ENCODE peak calls at places on chromosomes 16 and 17, in six cellular contexts. X is endodermal cell, S is endothelial cell of umbilical vein, G is keratinocyte, K is HepG2, D is neural progenitor cell. H is an unnamed sample.

GRCh38 chr16:68289621-68290329 is 21.0 kb downstream of the SLC7A6OS start:
- DNase-seq in X (peak; percentile 55), S (peak; percentile 76), G (no peak), K (no peak), D (no peak), H (no peak)

GRCh38 chr16:17083628-17084027 is 387.1 kb downstream of the XYLT1 start:
- DNase-seq in X (peak; percentile 60), S (no peak), G (no peak), K (no peak), D (peak; percentile 87), H (no peak)

GRCh38 chr17:82424001-82424862 is 5.8 kb upstream of the OGFOD3 start:
- DNase-seq in X (peak; percentile 90), S (no peak), G (no peak), K (peak; percentile 72), D (peak; percentile 74), H (no peak)

GRCh38 chr16:8877894-8878522 is 4.1 kb upstream of the LITAFD start:
- DNase-seq in X (peak; percentile 46), S (no peak), G (no peak), K (no peak), D (no peak), H (no peak)

GRCh38 chr17:45320931-45321461 is 4.2 kb upstream of the MAP3K14 start:
- DNase-seq in X (no peak), S (peak; percentile 89), G (no peak), K (no peak), D (no peak), H (peak; percentile 63)

GRCh38 chr16:46961373-46962353 is 11.8 kb downstream of the DNAJA2 start:
- DNase-seq in X (no peak), S (no peak), G (no peak), K (no peak), D (no peak), H (no peak)

GRCh38 chr16:72561-73537 is at the start of gene RHBDF1:
- DNase-seq in X (peak; percentile 92), S (peak; percentile 46), G (no peak), K (no peak), D (peak; percentile 90), H (peak; percentile 87)

GRCh38 chr16:23124315-23124714 is 24.9 kb downstream of the USP31 start:
- DNase-seq in X (no peak), S (peak; percentile 85), G (no peak), K (no peak), D (no peak), H (no peak)

GRCh38 chr17:17822189-17822978 is 14.4 kb downstream of the SREBF1 start:
- DNase-seq in X (no peak), S (no peak), G (no peak), K (no peak), D (no peak), H (no peak)

GRCh38 chr16:27222499-27223225 is 19.3 kb downstream of the KDM8 start:
- DNase-seq in X (no peak), S (no peak), G (no peak), K (no peak), D (peak; percentile 35), H (no peak)

GRCh38 chr16:52914428-52914827 is 138.3 kb downstream of the CHD9NB start:
- DNase-seq in X (peak; percentile 59), S (no peak), G (no peak), K (no peak), D (no peak), H (no peak)

GRCh38 chr16:68752602-68753001 is 15.5 kb downstream of the CDH1 start:
- DNase-seq in X (no peak), S (no peak), G (no peak), K (peak; percentile 40), D (no peak), H (no peak)

DNA sequence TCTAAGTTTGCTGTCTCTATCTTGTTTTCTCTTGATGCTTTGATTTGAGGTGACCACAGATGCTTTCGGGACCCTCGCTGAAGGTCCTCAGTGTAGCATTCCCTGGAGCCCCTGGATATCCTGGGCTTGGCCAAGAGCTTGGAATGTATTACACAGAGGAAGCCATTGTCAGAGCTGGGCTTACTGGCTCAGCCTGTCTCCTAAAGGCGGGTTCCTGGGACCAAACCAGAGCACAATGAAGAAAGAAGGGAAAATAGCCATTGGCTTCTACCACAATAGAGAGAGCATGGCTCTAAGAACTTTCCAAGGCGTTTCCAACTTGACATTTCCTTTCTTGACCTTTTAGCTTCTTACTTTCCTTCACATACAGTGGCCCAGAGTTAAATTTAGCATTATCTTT is 229.3 kb downstream of the HS3ST3A1 start:
- DNase-seq in X (no peak), S (no peak), G (no peak), K (no peak), D (no peak), H (no peak)
- H3K27ac ChIP-seq in X (no peak overlapping the region), S (no peak overlapping the region), G (no peak overlapping the region), K (no peak overlapping the region), D (no peak overlapping the region), H (no peak overlapping the region)

GRCh38 chr17:50273654-50274040 is 619 bp upstream of the TMEM92 start:
- DNase-seq in X (peak; percentile 76), S (no peak), G (no peak), K (no peak), D (no peak), H (peak; percentile 41)

GRCh38 chr17:50275279-50275678 is 1.0 kb downstream of the TMEM92 start:
- DNase-seq in X (peak; percentile 68), S (no peak), G (no peak), K (no peak), D (no peak), H (peak; percentile 22)

GRCh38 chr17:50274142-50274944 is at the start of gene TMEM92:
- DNase-seq in X (peak; percentile 99), S (no peak), G (no peak), K (no peak), D (peak; percentile 90), H (peak; percentile 75)

GRCh38 chr17:50276588-50277356 is 2.5 kb downstream of the TMEM92 start:
- DNase-seq in X (peak; percentile 67), S (no peak), G (no peak), K (peak; percentile 50), D (no peak), H (peak; percentile 6)

GRCh38 chr17:50274945-50275221 is 617 bp downstream of the TMEM92 start:
- DNase-seq in X (no peak), S (no peak), G (no peak), K (no peak), D (no peak), H (no peak)
- H3K4me3 ChIP-seq in X (peak overlapping the region; percentile 88), S (no peak overlapping the region), G (peak overlapping the region; percentile 53), K (no peak overlapping the region), D (peak overlapping the region; percentile 35), H (no peak overlapping the region)

GRCh38 chr16:75038036-75038959 is 39.5 kb downstream of the ZNRF1 start:
- DNase-seq in X (no peak), S (no peak), G (no peak), K (no peak), D (no peak), H (no peak)
- H3K9ac ChIP-seq in X (no peak overlapping the region), S (no peak overlapping the region), G (no peak overlapping the region), K (no peak overlapping the region), D (no peak overlapping the region), H (no peak overlapping the region)

GRCh38 chr16:84477661-84478060 is 26.8 kb downstream of the MEAK7 start:
- DNase-seq in X (no peak), S (no peak), G (no peak), K (no peak), D (no peak), H (no peak)
- H3K27ac ChIP-seq in X (no peak overlapping the region), S (no peak overlapping the region), G (no peak overlapping the region), K (no peak overlapping the region), D (no peak overlapping the region), H (no peak overlapping the region)